ENCODE peak calls at places on chromosomes 5 and 9, in four cellular contexts. One of them, this sample, is unnamed. For H3K4me1, the result is how much of the 10 kb centered on the place peaks cover.

GRCh38 chr5:43152946-43153345 is 32.2 kb downstream of the ZNF131 start:
- DNase-seq in Peyer's patch: no peak
- DNase-seq in naive thymus-derived CD4-positive, alpha-beta T cell: no peak
- DNase-seq in right cardiac atrium: no peak
- DNase-seq in this sample: no peak

GRCh38 chr9:92292338-92293074 is 991 bp downstream of the IARS1 start:
- DNase-seq in Peyer's patch: no peak
- DNase-seq in naive thymus-derived CD4-positive, alpha-beta T cell: no peak
- DNase-seq in right cardiac atrium: no peak
- DNase-seq in this sample: peak

GRCh38 chr9:128550770-128551651 is 1.4 kb upstream of the SPTAN1 start:
- DNase-seq in Peyer's patch: no peak
- DNase-seq in naive thymus-derived CD4-positive, alpha-beta T cell: peak
- DNase-seq in right cardiac atrium: peak
- DNase-seq in this sample: no peak

GRCh38 chr9:29439961-29440360 is 1866.7 kb upstream of the C9orf72 start:
- DNase-seq in Peyer's patch: no peak
- DNase-seq in naive thymus-derived CD4-positive, alpha-beta T cell: no peak
- DNase-seq in right cardiac atrium: no peak
- DNase-seq in this sample: no peak

GRCh38 chr9:95218790-95219189 is 98.7 kb downstream of the FANCC start:
- DNase-seq in Peyer's patch: no peak
- DNase-seq in naive thymus-derived CD4-positive, alpha-beta T cell: no peak
- DNase-seq in right cardiac atrium: no peak
- DNase-seq in this sample: no peak

GRCh38 chr9:134585746-134586706 is 55.6 kb upstream of the COL5A1 start:
- DNase-seq in Peyer's patch: no peak
- DNase-seq in naive thymus-derived CD4-positive, alpha-beta T cell: no peak
- DNase-seq in right cardiac atrium: no peak
- DNase-seq in this sample: peak

GRCh38 chr9:98370300-98370975 is 115.0 kb upstream of the TBC1D2 start:
- DNase-seq in Peyer's patch: no peak
- DNase-seq in naive thymus-derived CD4-positive, alpha-beta T cell: no peak
- DNase-seq in right cardiac atrium: no peak
- DNase-seq in this sample: no peak

GRCh38 chr5:86766103-86766502 is 148.4 kb downstream of the COX7C start:
- DNase-seq in Peyer's patch: no peak
- DNase-seq in naive thymus-derived CD4-positive, alpha-beta T cell: no peak
- DNase-seq in right cardiac atrium: no peak
- DNase-seq in this sample: no peak

GRCh38 chr9:128215491-128216404 is 12.6 kb downstream of the DNM1 start:
- DNase-seq in Peyer's patch: no peak
- DNase-seq in naive thymus-derived CD4-positive, alpha-beta T cell: no peak
- DNase-seq in right cardiac atrium: peak
- DNase-seq in this sample: peak

GRCh38 chr5:93355691-93356090 is 225.3 kb downstream of the NR2F1-AS1 start:
- DNase-seq in Peyer's patch: no peak
- DNase-seq in naive thymus-derived CD4-positive, alpha-beta T cell: no peak
- DNase-seq in right cardiac atrium: no peak
- DNase-seq in this sample: no peak

GRCh38 chr5:159444441-159445082 is 114.3 kb upstream of the IL12B start:
- DNase-seq in Peyer's patch: no peak
- DNase-seq in naive thymus-derived CD4-positive, alpha-beta T cell: peak
- DNase-seq in right cardiac atrium: no peak
- DNase-seq in this sample: no peak

GRCh38 chr5:20680718-20681302 is 692.8 kb upstream of the CDH18 start:
- DNase-seq in Peyer's patch: no peak
- DNase-seq in naive thymus-derived CD4-positive, alpha-beta T cell: no peak
- DNase-seq in right cardiac atrium: no peak
- DNase-seq in this sample: no peak

GRCh38 chr5:135880278-135880677 is 15.4 kb downstream of the IL9 start:
- DNase-seq in Peyer's patch: no peak
- DNase-seq in naive thymus-derived CD4-positive, alpha-beta T cell: no peak
- DNase-seq in right cardiac atrium: no peak
- DNase-seq in this sample: no peak

GRCh38 chr5:132489051-132489770 is 1.4 kb downstream of the IRF1 start:
- DNase-seq in Peyer's patch: peak
- DNase-seq in naive thymus-derived CD4-positive, alpha-beta T cell: no peak
- DNase-seq in right cardiac atrium: no peak
- DNase-seq in this sample: no peak

GRCh38 chr9:131554088-131554864 is 9.0 kb downstream of the PRRT1B start:
- DNase-seq in Peyer's patch: no peak
- DNase-seq in naive thymus-derived CD4-positive, alpha-beta T cell: no peak
- DNase-seq in right cardiac atrium: no peak
- DNase-seq in this sample: peak

GRCh38 chr5:51517854-51518253 is 134.6 kb downstream of the ISL1 start:
- DNase-seq in Peyer's patch: no peak
- DNase-seq in naive thymus-derived CD4-positive, alpha-beta T cell: no peak
- DNase-seq in right cardiac atrium: no peak
- DNase-seq in this sample: no peak

GRCh38 chr9:111934747-111935146 is 38.1 kb downstream of the UGCG start:
- DNase-seq in Peyer's patch: no peak
- DNase-seq in naive thymus-derived CD4-positive, alpha-beta T cell: no peak
- DNase-seq in right cardiac atrium: no peak
- DNase-seq in this sample: no peak

GRCh38 chr9:69671904-69672827 is at the start of gene APBA1:
- DNase-seq in Peyer's patch: peak
- DNase-seq in naive thymus-derived CD4-positive, alpha-beta T cell: peak
- DNase-seq in right cardiac atrium: peak
- DNase-seq in this sample: peak

GRCh38 chr9:137606005-137606601 is 617 bp downstream of the ARRDC1 start:
- DNase-seq in Peyer's patch: peak
- DNase-seq in naive thymus-derived CD4-positive, alpha-beta T cell: peak
- DNase-seq in right cardiac atrium: peak
- DNase-seq in this sample: peak

GRCh38 chr9:87570000-87570834 is 72.5 kb downstream of the DAPK1 start:
- DNase-seq in Peyer's patch: no peak
- DNase-seq in naive thymus-derived CD4-positive, alpha-beta T cell: no peak
- DNase-seq in right cardiac atrium: no peak
- DNase-seq in this sample: no peak

GRCh38 chr5:53480474-53481353 is at the start of gene FST:
- DNase-seq in Peyer's patch: no peak
- DNase-seq in naive thymus-derived CD4-positive, alpha-beta T cell: no peak
- DNase-seq in right cardiac atrium: peak
- DNase-seq in this sample: no peak

GRCh38 chr9:122374885-122375420 is 4.1 kb downstream of the PTGS1 start:
- DNase-seq in Peyer's patch: peak
- DNase-seq in naive thymus-derived CD4-positive, alpha-beta T cell: no peak
- DNase-seq in right cardiac atrium: peak
- DNase-seq in this sample: peak

GRCh38 chr5:146340260-146341081 is 1.8 kb downstream of the POU4F3 start:
- DNase-seq in Peyer's patch: no peak
- DNase-seq in naive thymus-derived CD4-positive, alpha-beta T cell: no peak
- DNase-seq in right cardiac atrium: peak
- DNase-seq in this sample: no peak

GRCh38 chr5:40481226-40481625 is 198.5 kb upstream of the PTGER4 start:
- DNase-seq in Peyer's patch: no peak
- DNase-seq in naive thymus-derived CD4-positive, alpha-beta T cell: no peak
- DNase-seq in right cardiac atrium: no peak
- DNase-seq in this sample: no peak

GRCh38 chr5:131068893-131069643 is 96.0 kb downstream of the HINT1 start:
- DNase-seq in Peyer's patch: no peak
- DNase-seq in naive thymus-derived CD4-positive, alpha-beta T cell: peak
- DNase-seq in right cardiac atrium: no peak
- DNase-seq in this sample: no peak

GRCh38 chr5:150638488-150639316 is 1.8 kb upstream of the SYNPO start:
- DNase-seq in Peyer's patch: no peak
- DNase-seq in naive thymus-derived CD4-positive, alpha-beta T cell: no peak
- DNase-seq in right cardiac atrium: no peak
- DNase-seq in this sample: peak
- H3K4me1 ChIP-seq in Peyer's patch: under half
- H3K4me1 ChIP-seq in naive thymus-derived CD4-positive, alpha-beta T cell: under half
- H3K4me1 ChIP-seq in right cardiac atrium: under half
- H3K4me1 ChIP-seq in this sample: half or more

GRCh38 chr9:81682177-81682576 is 7.2 kb downstream of the TLE1 start:
- DNase-seq in Peyer's patch: no peak
- DNase-seq in naive thymus-derived CD4-positive, alpha-beta T cell: no peak
- DNase-seq in right cardiac atrium: no peak
- DNase-seq in this sample: no peak

GRCh38 chr9:81680006-81680405 is 9.3 kb downstream of the TLE1 start:
- DNase-seq in Peyer's patch: no peak
- DNase-seq in naive thymus-derived CD4-positive, alpha-beta T cell: no peak
- DNase-seq in right cardiac atrium: no peak
- DNase-seq in this sample: no peak

GRCh38 chr9:81682797-81683196 is 6.5 kb downstream of the TLE1 start:
- DNase-seq in Peyer's patch: no peak
- DNase-seq in naive thymus-derived CD4-positive, alpha-beta T cell: no peak
- DNase-seq in right cardiac atrium: no peak
- DNase-seq in this sample: no peak

GRCh38 chr9:81680506-81680905 is 8.8 kb downstream of the TLE1 start:
- DNase-seq in Peyer's patch: no peak
- DNase-seq in naive thymus-derived CD4-positive, alpha-beta T cell: no peak
- DNase-seq in right cardiac atrium: no peak
- DNase-seq in this sample: no peak

GRCh38 chr9:81678088-81678487 is 11.3 kb downstream of the TLE1 start:
- DNase-seq in Peyer's patch: no peak
- DNase-seq in naive thymus-derived CD4-positive, alpha-beta T cell: no peak
- DNase-seq in right cardiac atrium: no peak
- DNase-seq in this sample: no peak
- H3K4me3 ChIP-seq in Peyer's patch: no peak
- H3K4me3 ChIP-seq in naive thymus-derived CD4-positive, alpha-beta T cell: no peak
- H3K4me3 ChIP-seq in right cardiac atrium: no peak
- H3K4me3 ChIP-seq in this sample: no peak

GRCh38 chr5:34497031-34497808 is 158.9 kb upstream of the RAI14 start:
- DNase-seq in Peyer's patch: no peak
- DNase-seq in naive thymus-derived CD4-positive, alpha-beta T cell: no peak
- DNase-seq in right cardiac atrium: peak
- DNase-seq in this sample: peak
- H3K4me1 ChIP-seq in Peyer's patch: under half
- H3K4me1 ChIP-seq in naive thymus-derived CD4-positive, alpha-beta T cell: under half
- H3K4me1 ChIP-seq in right cardiac atrium: under half
- H3K4me1 ChIP-seq in this sample: under half

GRCh38 chr5:59119480-59119879 is 536.6 kb downstream of the RAB3C start:
- DNase-seq in Peyer's patch: no peak
- DNase-seq in naive thymus-derived CD4-positive, alpha-beta T cell: no peak
- DNase-seq in right cardiac atrium: no peak
- DNase-seq in this sample: no peak
- H3K4me3 ChIP-seq in Peyer's patch: no peak
- H3K4me3 ChIP-seq in naive thymus-derived CD4-positive, alpha-beta T cell: no peak
- H3K4me3 ChIP-seq in right cardiac atrium: no peak
- H3K4me3 ChIP-seq in this sample: no peak

DNA sequence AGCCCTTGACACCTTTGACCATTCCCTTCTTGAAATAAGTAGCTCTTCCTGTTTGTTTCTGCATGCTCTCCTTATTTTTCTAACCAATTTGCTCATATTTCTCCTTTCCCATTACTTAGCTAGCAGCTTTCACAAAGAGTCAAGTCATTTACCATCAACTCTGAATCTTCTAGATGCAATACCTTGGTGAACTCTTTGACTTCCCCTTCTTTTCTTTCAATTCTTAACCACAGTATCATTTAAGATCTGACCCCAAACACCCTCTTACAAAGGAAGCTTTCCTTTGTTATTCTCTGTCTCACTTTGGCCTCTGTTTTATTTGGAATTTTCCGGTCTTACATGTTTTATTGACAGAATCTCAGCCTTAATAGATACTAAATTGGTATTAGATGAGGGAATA is 14.1 kb downstream of the NFX1 start:
- DNase-seq in Peyer's patch: no peak
- DNase-seq in naive thymus-derived CD4-positive, alpha-beta T cell: no peak
- DNase-seq in right cardiac atrium: no peak
- DNase-seq in this sample: no peak
- H3K4me1 ChIP-seq in Peyer's patch: under half
- H3K4me1 ChIP-seq in naive thymus-derived CD4-positive, alpha-beta T cell: under half
- H3K4me1 ChIP-seq in right cardiac atrium: under half
- H3K4me1 ChIP-seq in this sample: under half

This sample was measured in BE2C.